ENCODE peak calls at places on chromosomes 5 and 9, in six cellular contexts. F, T, V, O, Y and B are unnamed samples. For H3K9me3, H3K4me1 and H3K27me3, the result is how much of the 10 kb centered on the place peaks cover.

GRCh38 chr9:76798527-76798926 is 34.3 kb downstream of the PCA3 start:
- DNase-seq in T (no peak), O (no peak), Y (no peak), V (no peak), F (no peak), B (no peak)

GRCh38 chr9:41229408-41230401 is 40.6 kb upstream of the ZNG1F start:
- DNase-seq in O (peak), Y (no peak), V (no peak), F (no peak), T (peak), B (peak)

GRCh38 chr5:84088996-84089395 is 295.7 kb downstream of the EDIL3 start:
- DNase-seq in Y (no peak), F (no peak), T (peak), O (no peak), V (no peak), B (no peak)

GRCh38 chr5:124576848-124577409 is 169.5 kb downstream of the ZNF608 start:
- DNase-seq in T (no peak), O (no peak), Y (no peak), F (no peak), V (no peak), B (no peak)

GRCh38 chr9:135482015-135482754 is 2.6 kb downstream of the PPP1R26 start:
- DNase-seq in O (peak), V (no peak), F (no peak), Y (no peak), T (no peak), B (no peak)

GRCh38 chr5:78808380-78808779 is 159.8 kb upstream of the LHFPL2 start:
- DNase-seq in V (no peak), Y (no peak), O (no peak), F (no peak), T (peak), B (no peak)

GRCh38 chr5:94329115-94329514 is 289.3 kb downstream of the KIAA0825 start:
- DNase-seq in V (peak), Y (no peak), O (no peak), F (no peak), T (no peak), B (no peak)

GRCh38 chr5:97383996-97384395 is 200.9 kb upstream of the RIOK2 start:
- DNase-seq in Y (no peak), V (no peak), F (no peak), O (no peak), T (no peak), B (no peak)

GRCh38 chr9:92242115-92242778 is 51.2 kb downstream of the IARS1 start:
- DNase-seq in Y (no peak), F (no peak), O (no peak), T (no peak), V (peak), B (no peak)

GRCh38 chr5:62259699-62260220 is 46.2 kb upstream of the KIF2A start:
- DNase-seq in Y (no peak), T (peak), O (no peak), V (no peak), F (no peak), B (no peak)

GRCh38 chr9:14346301-14346721 is 32.4 kb upstream of the NFIB start:
- DNase-seq in Y (no peak), O (no peak), V (no peak), T (no peak), F (no peak), B (no peak)

GRCh38 chr5:156450778-156451177 is 123.8 kb downstream of the SGCD start:
- DNase-seq in Y (no peak), O (no peak), F (no peak), T (no peak), V (no peak), B (no peak)

GRCh38 chr5:176388003-176388340 is 426 bp downstream of the NOP16 start:
- DNase-seq in T (peak), Y (no peak), F (no peak), V (peak), O (peak), B (peak)

GRCh38 chr5:173645897-173646574 is 29.6 kb upstream of the BOD1 start:
- DNase-seq in O (no peak), F (no peak), V (no peak), T (no peak), Y (no peak), B (no peak)

GRCh38 chr9:2781336-2781735 is 62.6 kb downstream of the PUM3 start:
- DNase-seq in F (no peak), O (no peak), T (no peak), Y (no peak), V (no peak), B (no peak)

GRCh38 chr9:2778816-2779215 is 61.5 kb downstream of the KCNV2 start:
- DNase-seq in Y (no peak), O (no peak), F (no peak), T (no peak), V (no peak), B (no peak)

GRCh38 chr9:2780326-2780725 is 63.0 kb downstream of the KCNV2 start:
- DNase-seq in Y (no peak), O (no peak), F (no peak), V (no peak), T (no peak), B (no peak)

GRCh38 chr9:2780846-2781245 is 63.0 kb downstream of the PUM3 start:
- DNase-seq in F (no peak), V (no peak), T (no peak), O (no peak), Y (no peak), B (no peak)

DNA sequence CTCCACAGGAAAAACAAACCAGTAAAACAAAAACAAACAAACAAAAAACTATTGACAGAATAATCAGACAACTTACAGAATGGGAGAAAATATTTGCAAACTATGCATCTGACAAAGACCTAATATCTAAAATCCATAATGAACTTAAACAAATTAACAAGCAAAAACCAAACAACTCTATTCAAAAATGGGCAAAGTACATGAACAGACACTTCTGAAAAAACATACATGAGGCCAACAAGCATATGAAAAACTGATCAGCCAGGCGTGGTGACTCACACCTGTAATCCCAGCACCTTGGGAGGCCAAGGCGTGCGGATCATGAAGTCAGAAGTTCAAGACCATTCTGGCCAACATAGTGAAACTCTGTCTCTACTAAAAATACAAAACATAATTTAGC is 60.1 kb downstream of the KCNV2 start:
- DNase-seq in T (no peak), F (no peak), O (no peak), Y (no peak), V (no peak), B (no peak)
- H3K9me3 ChIP-seq in T (under half), F (under half), O (under half), Y (under half), V (under half), B (under half)

GRCh38 chr5:111973946-111974345 is 217.0 kb upstream of the NREP start:
- DNase-seq in F (no peak), O (no peak), V (no peak), T (no peak), Y (no peak), B (no peak)
- H3K4me1 ChIP-seq in F (under half), O (under half), V (under half), T (under half), Y (under half), B (under half)

GRCh38 chr9:1048853-1049252 is 1.3 kb upstream of the DMRT2 start:
- DNase-seq in O (peak), Y (no peak), F (no peak), T (no peak), V (no peak), B (no peak)

GRCh38 chr9:1049641-1050040 is 516 bp upstream of the DMRT2 start:
- DNase-seq in T (no peak), F (no peak), V (no peak), Y (no peak), O (peak), B (no peak)

GRCh38 chr9:1044643-1045042 is 5.5 kb upstream of the DMRT2 start:
- DNase-seq in O (no peak), T (no peak), F (no peak), Y (no peak), V (no peak), B (no peak)

GRCh38 chr9:1047605-1048235 is 2.4 kb upstream of the DMRT2 start:
- DNase-seq in Y (no peak), T (no peak), O (no peak), F (no peak), V (no peak), B (no peak)

GRCh38 chr9:1046639-1047604 is 3.2 kb upstream of the DMRT2 start:
- DNase-seq in F (no peak), Y (no peak), T (no peak), V (peak), O (no peak), B (no peak)
- H3K27me3 ChIP-seq in F (half or more), Y (under half), T (half or more), V (half or more), O (under half), B (under half)

GRCh38 chr9:100534401-100534800 is 43.5 kb upstream of the CAVIN4 start:
- DNase-seq in O (no peak), Y (no peak), F (no peak), T (no peak), V (no peak), B (peak)

GRCh38 chr9:100540327-100540726 is 37.6 kb upstream of the CAVIN4 start:
- DNase-seq in T (no peak), F (no peak), Y (no peak), V (no peak), O (no peak), B (no peak)
- H3K9me3 ChIP-seq in T (under half), F (under half), Y (under half), V (under half), O (under half), B (under half)

DNA sequence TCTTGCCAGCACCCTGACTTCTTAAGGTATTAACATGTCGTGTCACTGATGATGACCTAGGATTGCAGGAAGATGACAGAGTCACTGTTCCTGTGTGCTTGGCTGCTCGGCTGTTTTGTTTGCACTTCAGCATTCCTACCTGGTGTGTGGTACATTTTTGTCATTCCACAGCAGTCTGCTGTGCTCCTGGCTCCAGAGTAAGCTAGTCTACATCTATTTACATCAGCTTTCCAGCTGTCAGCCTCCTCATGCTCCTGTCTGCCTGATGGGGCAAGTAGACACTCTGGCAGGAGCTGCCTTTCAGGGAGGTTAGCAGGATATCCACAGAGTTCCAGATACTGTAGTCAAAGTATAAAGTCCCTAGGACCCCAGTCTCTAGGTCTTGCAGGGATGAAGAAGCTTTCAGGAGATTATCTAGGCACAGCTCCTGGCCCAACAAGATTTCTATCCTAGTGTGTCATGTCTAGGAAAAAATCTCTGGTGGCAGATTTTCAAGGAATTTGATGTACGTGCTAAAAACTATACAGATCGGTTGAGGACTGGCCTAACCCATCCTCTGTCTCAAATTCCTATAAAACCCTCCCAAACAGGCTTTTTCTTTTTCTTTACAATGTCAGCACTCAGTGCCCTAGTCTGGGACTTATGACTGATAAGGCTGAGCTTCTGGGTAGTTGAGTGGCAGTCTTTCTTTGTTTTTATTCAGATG is 28.5 kb downstream of the RUSC2 start:
- DNase-seq in O (no peak), V (peak), F (peak), Y (no peak), T (no peak), B (no peak)
- H3K4me1 ChIP-seq in O (under half), V (half or more), F (under half), Y (half or more), T (under half), B (under half)